ENCODE peak calls at places on chromosomes 13 and 19, in six cellular contexts. J is prostate gland, U is psoas muscle, A is right cardiac atrium, E is uterus, M is GM23338. L is an unnamed sample.
A peak's percentile ranks its signal among the peaks of the same experiment; 100 is the strongest.

GRCh38 chr19:15448778-15449619 is 757 bp downstream of the WIZ start:
- DNase-seq in J (no peak), U (peak; percentile 69), A (peak; percentile 86), E (no peak), M (peak; percentile 82), L (no peak)

GRCh38 chr13:70253834-70254233 is 145.6 kb upstream of the KLHL1 start:
- DNase-seq in J (no peak), U (no peak), A (no peak), E (no peak), M (no peak), L (no peak)

GRCh38 chr13:71339010-71339409 is 528.0 kb downstream of the DACH1 start:
- DNase-seq in J (no peak), U (no peak), A (no peak), E (no peak), M (no peak), L (no peak)

GRCh38 chr19:35107541-35107939 is 8.1 kb upstream of the FXYD3 start:
- DNase-seq in J (no peak), U (no peak), A (no peak), E (no peak), M (no peak), L (no peak)

GRCh38 chr19:31676271-31677004 is 327.2 kb upstream of the TSHZ3 start:
- DNase-seq in J (no peak), U (no peak), A (no peak), E (no peak), M (peak; percentile 71), L (no peak)

GRCh38 chr13:65985632-65986031 is 1244.5 kb downstream of the PCDH9 start:
- DNase-seq in J (no peak), U (no peak), A (no peak), E (no peak), M (peak; percentile 60), L (no peak)

GRCh38 chr19:6731822-6732221 is 5.6 kb downstream of the GPR108 start:
- DNase-seq in J (no peak), U (peak; percentile 45), A (peak; percentile 53), E (no peak), M (no peak), L (no peak)

GRCh38 chr19:42546831-42547500 is 18.7 kb upstream of the CEACAM1 start:
- DNase-seq in J (no peak), U (no peak), A (no peak), E (no peak), M (no peak), L (no peak)

GRCh38 chr13:80527400-80527799 is 186.5 kb upstream of the SPRY2 start:
- DNase-seq in J (no peak), U (no peak), A (no peak), E (no peak), M (no peak), L (no peak)

GRCh38 chr13:50386527-50387123 is 371.4 kb downstream of the KCNRG start:
- DNase-seq in J (no peak), U (peak; percentile 59), A (peak; percentile 71), E (no peak), M (peak; percentile 47), L (no peak)

GRCh38 chr19:42111811-42112210 is 20.4 kb downstream of the POU2F2 start:
- DNase-seq in J (no peak), U (no peak), A (no peak), E (no peak), M (no peak), L (no peak)

GRCh38 chr13:108643646-108644353 is 14.4 kb downstream of the MYO16 start:
- DNase-seq in J (no peak), U (no peak), A (no peak), E (no peak), M (no peak), L (no peak)

GRCh38 chr13:26061947-26062346 is 10.1 kb upstream of the SHISA2 start:
- DNase-seq in J (no peak), U (no peak), A (no peak), E (no peak), M (no peak), L (no peak)

GRCh38 chr19:48390188-48391099 is 907 bp downstream of the KDELR1 start:
- DNase-seq in J (peak; percentile 52), U (peak; percentile 81), A (peak; percentile 89), E (peak; percentile 42), M (peak; percentile 82), L (peak; percentile 89)

GRCh38 chr19:48385461-48386087 is 5.8 kb downstream of the KDELR1 start:
- DNase-seq in J (no peak), U (no peak), A (no peak), E (no peak), M (no peak), L (no peak)

GRCh38 chr19:48391100-48392005 is at the start of gene KDELR1:
- DNase-seq in J (peak; percentile 77), U (peak; percentile 87), A (peak; percentile 92), E (peak; percentile 75), M (peak; percentile 76), L (peak; percentile 85)

GRCh38 chr19:48381178-48381950 is 10.0 kb downstream of the KDELR1 start:
- DNase-seq in J (no peak), U (no peak), A (no peak), E (no peak), M (peak; percentile 56), L (no peak)

GRCh38 chr19:48386981-48387380 is 4.4 kb downstream of the KDELR1 start:
- DNase-seq in J (no peak), U (no peak), A (no peak), E (no peak), M (no peak), L (no peak)
- H3K4me1 ChIP-seq in J (no peaks in the 10 kb centered on the region), U (no peaks in the 10 kb centered on the region), A (no peaks in the 10 kb centered on the region), E (peaks cover 10% of the 10 kb centered on the region), M (no peaks in the 10 kb centered on the region), L (no peaks in the 10 kb centered on the region)

GRCh38 chr19:56109216-56109615 is 11.9 kb downstream of the ZNF787 start:
- DNase-seq in J (no peak), U (no peak), A (no peak), E (no peak), M (no peak), L (no peak)
- H3K4me1 ChIP-seq in J (peaks cover 49% of the 10 kb centered on the region), U (peaks cover 71% of the 10 kb centered on the region), A (peaks cover 26% of the 10 kb centered on the region), E (peaks cover 39% of the 10 kb centered on the region), M (peaks cover 61% of the 10 kb centered on the region), L (no peaks in the 10 kb centered on the region)

DNA sequence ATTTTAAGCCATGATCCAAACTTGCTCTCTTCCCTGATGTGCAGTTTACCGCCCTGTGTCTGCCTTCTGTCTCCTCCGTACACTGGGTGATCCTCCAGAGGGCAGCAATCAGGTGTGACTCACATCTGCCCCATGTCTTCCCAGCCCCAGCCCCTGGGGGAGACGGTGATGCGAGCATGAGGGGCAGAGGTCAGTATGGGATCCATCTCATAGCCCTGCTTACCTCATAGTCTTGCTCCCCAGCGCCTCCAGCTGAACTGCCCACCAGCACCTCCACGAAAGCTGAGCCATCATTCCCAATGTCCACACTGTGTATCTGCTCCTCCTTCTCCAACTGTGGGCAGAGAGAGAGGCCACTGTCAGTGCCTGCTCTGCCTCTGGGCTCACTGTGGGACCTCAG is 14.6 kb downstream of the XRCC1 start:
- DNase-seq in J (no peak), U (no peak), A (no peak), E (no peak), M (peak; percentile 40), L (no peak)
- H3K4me1 ChIP-seq in J (no peaks in the 10 kb centered on the region), U (peaks cover 7% of the 10 kb centered on the region), A (peaks cover 2% of the 10 kb centered on the region), E (peaks cover 7% of the 10 kb centered on the region), M (peaks cover 1% of the 10 kb centered on the region), L (no peaks in the 10 kb centered on the region)

GRCh38 chr13:113838711-113839201 is 25.1 kb downstream of the GAS6 start:
- DNase-seq in J (no peak), U (peak; percentile 58), A (peak; percentile 63), E (no peak), M (no peak), L (no peak)
- H3K4me1 ChIP-seq in J (peaks cover 18% of the 10 kb centered on the region), U (peaks cover 36% of the 10 kb centered on the region), A (peaks cover 18% of the 10 kb centered on the region), E (peaks cover 34% of the 10 kb centered on the region), M (no peaks in the 10 kb centered on the region), L (no peaks in the 10 kb centered on the region)

GRCh38 chr19:1066748-1067340 is at the start of gene ARHGAP45:
- DNase-seq in J (no peak), U (peak; percentile 69), A (peak; percentile 83), E (no peak), M (peak; percentile 68), L (peak; percentile 74)

GRCh38 chr19:1066251-1066747 is 668 bp upstream of the ARHGAP45 start:
- DNase-seq in J (no peak), U (no peak), A (peak; percentile 55), E (no peak), M (peak; percentile 62), L (peak; percentile 73)

GRCh38 chr19:1064661-1065605 is 2.0 kb upstream of the ARHGAP45 start:
- DNase-seq in J (peak; percentile 38), U (peak; percentile 82), A (peak; percentile 88), E (no peak), M (peak; percentile 90), L (peak; percentile 91)

GRCh38 chr19:1063909-1064660 is 2.9 kb upstream of the ARHGAP45 start:
- DNase-seq in J (no peak), U (no peak), A (peak; percentile 55), E (no peak), M (peak; percentile 82), L (no peak)

GRCh38 chr19:1065606-1066109 is 1.3 kb upstream of the ARHGAP45 start:
- DNase-seq in J (no peak), U (no peak), A (peak; percentile 53), E (no peak), M (peak; percentile 53), L (no peak)
- H3K4me1 ChIP-seq in J (peaks cover 6% of the 10 kb centered on the region), U (peaks cover 20% of the 10 kb centered on the region), A (no peaks in the 10 kb centered on the region), E (peaks cover 15% of the 10 kb centered on the region), M (peaks cover 8% of the 10 kb centered on the region), L (no peaks in the 10 kb centered on the region)

DNA sequence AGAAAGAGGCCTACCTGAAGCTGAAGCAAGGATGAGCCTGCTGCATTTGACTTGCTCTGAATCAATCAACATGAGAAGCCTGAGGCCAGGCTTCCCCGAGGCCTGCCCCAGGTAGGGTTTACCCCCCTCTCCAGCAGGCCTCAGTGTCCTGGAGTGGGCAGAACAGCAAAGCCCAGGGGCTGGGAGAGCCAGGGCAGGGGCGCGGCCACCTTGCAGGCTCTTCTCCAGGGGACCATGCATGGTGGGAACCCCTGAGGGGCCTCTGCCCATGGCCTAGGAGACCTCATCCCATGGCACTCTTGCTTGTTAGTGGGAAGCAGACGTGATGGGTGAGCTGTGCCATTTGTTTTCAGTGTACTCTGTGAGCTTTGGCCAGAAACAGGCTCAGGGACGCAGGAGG is 19.9 kb upstream of the LRP3 start:
- DNase-seq in J (no peak), U (peak; percentile 32), A (no peak), E (no peak), M (no peak), L (no peak)
- H3K4me1 ChIP-seq in J (no peaks in the 10 kb centered on the region), U (peaks cover 15% of the 10 kb centered on the region), A (peaks cover 4% of the 10 kb centered on the region), E (peaks cover 17% of the 10 kb centered on the region), M (peaks cover 8% of the 10 kb centered on the region), L (no peaks in the 10 kb centered on the region)

DNA sequence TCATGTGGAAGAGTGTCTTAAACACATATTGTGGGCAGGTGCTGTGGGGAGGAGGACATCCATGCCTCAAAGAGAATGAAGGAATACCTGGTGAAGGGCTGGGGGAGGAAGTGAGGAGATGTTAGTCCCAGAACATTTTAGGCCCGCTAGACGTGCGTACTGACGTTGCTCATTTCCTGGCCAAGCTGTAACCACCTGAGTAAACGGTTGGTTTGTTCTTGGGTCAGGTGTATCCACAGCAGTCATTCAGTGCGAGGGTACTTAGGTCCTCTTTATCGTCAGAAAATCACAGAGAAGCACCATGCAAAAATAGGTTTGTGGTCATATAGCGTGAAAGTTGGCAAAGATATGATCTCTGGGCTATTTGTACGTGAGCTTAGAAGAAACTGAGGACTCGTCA is 51.8 kb downstream of the ARHGEF7 start:
- DNase-seq in J (no peak), U (no peak), A (no peak), E (no peak), M (no peak), L (no peak)
- H3K4me1 ChIP-seq in J (peaks cover 4% of the 10 kb centered on the region), U (peaks cover 70% of the 10 kb centered on the region), A (peaks cover 7% of the 10 kb centered on the region), E (no peaks in the 10 kb centered on the region), M (peaks cover 14% of the 10 kb centered on the region), L (peaks cover 5% of the 10 kb centered on the region)

GRCh38 chr19:18529782-18530181 is 7.9 kb upstream of the ELL start:
- DNase-seq in J (no peak), U (no peak), A (no peak), E (no peak), M (no peak), L (no peak)
- H3K4me1 ChIP-seq in J (no peaks in the 10 kb centered on the region), U (no peaks in the 10 kb centered on the region), A (no peaks in the 10 kb centered on the region), E (no peaks in the 10 kb centered on the region), M (no peaks in the 10 kb centered on the region), L (no peaks in the 10 kb centered on the region)